ENCODE peak calls at places on chromosome 20, in four cellular contexts. One of them, this sample, is unnamed.

GRCh38 chr20:33789109-33789857 is 21.9 kb upstream of the CHMP4B start:
- DNase-seq in WTC11: no peak
- DNase-seq in HepG2: peak
- DNase-seq in HEK293T: no peak
- DNase-seq in this sample: peak

GRCh38 chr20:35368616-35369423 is 43.0 kb downstream of the UQCC1 start:
- DNase-seq in HepG2: no peak
- DNase-seq in WTC11: peak
- DNase-seq in HEK293T: no peak
- DNase-seq in this sample: no peak

GRCh38 chr20:55918471-55918870 is 86.8 kb downstream of the CBLN4 start:
- DNase-seq in HepG2: no peak
- DNase-seq in WTC11: no peak
- DNase-seq in HEK293T: no peak
- DNase-seq in this sample: no peak

GRCh38 chr20:49291200-49291599 is 13.3 kb upstream of the ZNFX1 start:
- DNase-seq in HepG2: no peak
- DNase-seq in WTC11: no peak
- DNase-seq in HEK293T: no peak
- DNase-seq in this sample: no peak

GRCh38 chr20:59805786-59806577 is 127.5 kb downstream of the SYCP2 start:
- DNase-seq in HepG2: no peak
- DNase-seq in HEK293T: no peak
- DNase-seq in WTC11: no peak
- DNase-seq in this sample: no peak

GRCh38 chr20:48744515-48744914 is 83.3 kb downstream of the PREX1 start:
- DNase-seq in HepG2: no peak
- DNase-seq in HEK293T: no peak
- DNase-seq in WTC11: no peak
- DNase-seq in this sample: no peak

GRCh38 chr20:19244291-19244690 is 31.8 kb downstream of the SLC24A3 start:
- DNase-seq in HEK293T: no peak
- DNase-seq in HepG2: no peak
- DNase-seq in WTC11: no peak
- DNase-seq in this sample: no peak

GRCh38 chr20:14838663-14839650 is 501.5 kb upstream of the FLRT3 start:
- DNase-seq in WTC11: no peak
- DNase-seq in HepG2: no peak
- DNase-seq in HEK293T: no peak
- DNase-seq in this sample: no peak

GRCh38 chr20:63342561-63343459 is 18.3 kb downstream of the CHRNA4 start:
- DNase-seq in HepG2: no peak
- DNase-seq in WTC11: no peak
- DNase-seq in HEK293T: no peak
- DNase-seq in this sample: no peak

GRCh38 chr20:63739129-63740069 is at the start of gene SLC2A4RG:
- DNase-seq in WTC11: peak
- DNase-seq in HEK293T: peak
- DNase-seq in HepG2: peak
- DNase-seq in this sample: peak

GRCh38 chr20:46013826-46014516 is 5.3 kb downstream of the MMP9 start:
- DNase-seq in HEK293T: peak
- DNase-seq in WTC11: peak
- DNase-seq in HepG2: peak
- DNase-seq in this sample: peak

GRCh38 chr20:60143450-60143849 is 185.2 kb downstream of the CDH26 start:
- DNase-seq in HEK293T: no peak
- DNase-seq in HepG2: no peak
- DNase-seq in WTC11: no peak
- DNase-seq in this sample: no peak

GRCh38 chr20:39108746-39109145 is 146.6 kb downstream of the DHX35 start:
- DNase-seq in HepG2: peak
- DNase-seq in HEK293T: no peak
- DNase-seq in WTC11: no peak
- DNase-seq in this sample: no peak

GRCh38 chr20:60869626-60870025 is 382.4 kb upstream of the CDH4 start:
- DNase-seq in WTC11: no peak
- DNase-seq in HepG2: no peak
- DNase-seq in HEK293T: no peak
- DNase-seq in this sample: no peak

GRCh38 chr20:59888050-59888449 is 45.4 kb downstream of the SYCP2 start:
- DNase-seq in HepG2: no peak
- DNase-seq in HEK293T: no peak
- DNase-seq in WTC11: no peak
- DNase-seq in this sample: no peak

GRCh38 chr20:23634985-23635767 is 2.6 kb downstream of the CST3 start:
- DNase-seq in HepG2: no peak
- DNase-seq in WTC11: no peak
- DNase-seq in HEK293T: no peak
- DNase-seq in this sample: no peak

GRCh38 chr20:24643731-24644130 is 174.3 kb downstream of the SYNDIG1 start:
- DNase-seq in HEK293T: no peak
- DNase-seq in WTC11: no peak
- DNase-seq in HepG2: no peak
- DNase-seq in this sample: no peak

GRCh38 chr20:32515631-32516101 is 69.5 kb downstream of the NOL4L start:
- DNase-seq in WTC11: no peak
- DNase-seq in HepG2: no peak
- DNase-seq in HEK293T: no peak
- DNase-seq in this sample: no peak

GRCh38 chr20:13029687-13030510 is 21.1 kb downstream of the SPTLC3 start:
- DNase-seq in HEK293T: no peak
- DNase-seq in WTC11: no peak
- DNase-seq in HepG2: peak
- DNase-seq in this sample: no peak

GRCh38 chr20:57910716-57911115 is 200.9 kb upstream of the PMEPA1 start:
- DNase-seq in HepG2: no peak
- DNase-seq in HEK293T: no peak
- DNase-seq in WTC11: no peak
- DNase-seq in this sample: no peak

GRCh38 chr20:32522525-32522774 is 62.7 kb downstream of the NOL4L start:
- DNase-seq in HepG2: no peak
- DNase-seq in HEK293T: no peak
- DNase-seq in WTC11: no peak
- DNase-seq in this sample: no peak

GRCh38 chr20:3890410-3890751 is 1.2 kb downstream of the PANK2 start:
- DNase-seq in HepG2: peak
- DNase-seq in WTC11: no peak
- DNase-seq in HEK293T: no peak
- DNase-seq in this sample: no peak

GRCh38 chr20:38649275-38649891 is 47.8 kb downstream of the ARHGAP40 start:
- DNase-seq in HepG2: peak
- DNase-seq in WTC11: peak
- DNase-seq in HEK293T: peak
- DNase-seq in this sample: peak

GRCh38 chr20:44810391-44811149 is at the start of gene RIMS4:
- DNase-seq in HEK293T: peak
- DNase-seq in WTC11: peak
- DNase-seq in HepG2: no peak
- DNase-seq in this sample: no peak

GRCh38 chr20:20365593-20365992 is 2.3 kb upstream of the INSM1 start:
- DNase-seq in HEK293T: no peak
- DNase-seq in HepG2: no peak
- DNase-seq in WTC11: no peak
- DNase-seq in this sample: peak

GRCh38 chr20:39880890-39881289 is 808.1 kb downstream of the MAFB start:
- DNase-seq in HepG2: no peak
- DNase-seq in WTC11: no peak
- DNase-seq in HEK293T: no peak
- DNase-seq in this sample: no peak

GRCh38 chr20:19382371-19382770 is 169.9 kb downstream of the SLC24A3 start:
- DNase-seq in HepG2: no peak
- DNase-seq in WTC11: no peak
- DNase-seq in HEK293T: no peak
- DNase-seq in this sample: no peak

DNA sequence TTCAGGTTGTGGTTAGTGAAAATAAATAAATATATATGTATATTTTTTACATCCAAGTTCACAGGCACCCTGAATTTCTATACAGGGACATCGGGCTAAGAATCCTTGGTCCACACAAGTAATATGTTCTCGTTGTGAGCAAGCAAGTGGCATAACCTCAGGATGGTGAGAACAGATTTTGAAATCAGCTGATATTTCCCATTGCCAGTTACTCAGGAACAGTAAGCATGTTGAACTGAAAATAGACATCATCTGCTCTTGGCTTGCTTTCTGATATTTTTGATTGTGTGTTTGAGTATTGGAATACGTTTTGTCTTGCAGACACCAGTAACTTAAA is 87.7 kb downstream of the TRMT6 start:
- DNase-seq in HepG2: no peak
- DNase-seq in WTC11: no peak
- DNase-seq in HEK293T: no peak
- DNase-seq in this sample: no peak
- TF ChIP-seq ELF4 in HepG2: no peak
- TF ChIP-seq ELF4 in WTC11: no peak
- TF ChIP-seq ELF4 in HEK293T: no peak
- TF ChIP-seq ELF4 in this sample: no peak

GRCh38 chr20:52180167-52180840 is 11.3 kb downstream of the ZFP64 start:
- DNase-seq in HEK293T: no peak
- DNase-seq in HepG2: no peak
- DNase-seq in WTC11: no peak
- DNase-seq in this sample: no peak

GRCh38 chr20:52175840-52176239 is 15.7 kb downstream of the ZFP64 start:
- DNase-seq in HEK293T: no peak
- DNase-seq in HepG2: no peak
- DNase-seq in WTC11: no peak
- DNase-seq in this sample: no peak

GRCh38 chr20:52178691-52179090 is 12.9 kb downstream of the ZFP64 start:
- DNase-seq in HEK293T: no peak
- DNase-seq in WTC11: no peak
- DNase-seq in HepG2: no peak
- DNase-seq in this sample: no peak

DNA sequence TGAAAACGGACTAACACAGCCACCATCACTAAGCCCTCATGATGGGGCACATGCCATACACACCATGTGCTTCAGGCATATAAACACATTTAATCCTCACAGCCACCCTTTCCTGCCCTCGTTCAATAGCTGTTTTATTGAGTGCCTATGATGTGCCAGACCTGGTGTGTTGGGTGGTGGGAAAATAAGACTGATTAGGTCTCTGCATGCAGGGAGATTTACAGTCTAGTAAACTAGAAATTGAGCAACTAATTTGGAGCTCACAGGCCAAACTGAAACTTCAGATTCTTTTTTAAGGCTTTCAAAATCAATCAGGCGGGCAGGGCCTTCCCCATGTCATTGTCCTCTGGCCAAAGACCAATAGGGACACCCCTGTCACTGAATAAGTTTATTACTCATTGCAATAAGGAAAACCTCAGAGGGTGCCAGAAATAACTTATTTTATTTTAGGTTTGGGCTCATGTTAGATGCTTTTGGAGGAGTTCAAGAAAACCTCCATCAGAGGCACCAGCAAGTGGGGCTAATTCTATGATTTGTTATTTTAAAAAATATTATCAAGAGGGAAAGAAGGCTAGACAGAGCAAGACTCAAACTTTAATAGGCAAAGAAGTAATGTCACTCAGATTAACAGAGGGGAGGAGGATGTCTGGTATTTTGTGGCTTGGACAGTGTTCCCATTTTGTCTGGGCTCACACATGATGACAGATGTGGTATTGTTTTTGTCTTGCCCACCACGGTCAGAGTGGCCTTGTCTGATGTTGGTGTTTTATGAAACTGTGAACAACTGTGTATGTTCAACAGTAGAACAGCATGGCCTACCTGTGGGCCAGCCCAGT is 12.0 kb downstream of the ZFP64 start:
- DNase-seq in HEK293T: no peak
- DNase-seq in HepG2: no peak
- DNase-seq in WTC11: no peak
- DNase-seq in this sample: no peak
- TF ChIP-seq ELF4 in HEK293T: no peak
- TF ChIP-seq ELF4 in HepG2: no peak
- TF ChIP-seq ELF4 in WTC11: no peak
- TF ChIP-seq ELF4 in this sample: no peak

GRCh38 chr20:54221996-54222890 is 14.4 kb downstream of the PFDN4 start:
- DNase-seq in HepG2: no peak
- DNase-seq in HEK293T: no peak
- DNase-seq in WTC11: no peak
- DNase-seq in this sample: no peak
- TF ChIP-seq ELF4 in HepG2: no peak
- TF ChIP-seq ELF4 in HEK293T: no peak
- TF ChIP-seq ELF4 in WTC11: no peak
- TF ChIP-seq ELF4 in this sample: no peak

GRCh38 chr20:50930139-50931047 is 844 bp downstream of the ADNP start:
- DNase-seq in HEK293T: no peak
- DNase-seq in WTC11: no peak
- DNase-seq in HepG2: no peak
- DNase-seq in this sample: peak
- TF ChIP-seq ELF4 in HEK293T: no peak
- TF ChIP-seq ELF4 in WTC11: no peak
- TF ChIP-seq ELF4 in HepG2: no peak
- TF ChIP-seq ELF4 in this sample: no peak

This sample was measured in K562.